ENCODE peak calls at places on chromosomes 4 and X, in six cellular contexts. Y is AG10803, J is heart right ventricle, H is coronary artery, D is foreskin fibroblast, O is glutamatergic neuron. Q is an unnamed sample.

GRCh38 chr4:30837131-30837539 is 117.0 kb downstream of the PCDH7 start:
- DNase-seq in Y (no peak), J (no peak), H (no peak), D (no peak), O (no peak), Q (no peak)

GRCh38 chr4:128394778-128395177 is 107.2 kb upstream of the PGRMC2 start:
- DNase-seq in Y (peak), J (no peak), H (no peak), D (no peak), O (no peak), Q (no peak)

GRCh38 chr4:174870311-174870710 is 41.3 kb upstream of the GLRA3 start:
- DNase-seq in Y (no peak), J (no peak), H (no peak), D (no peak), O (no peak), Q (no peak)

GRCh38 chr4:4364486-4365208 is 22.3 kb upstream of the NSG1 start:
- DNase-seq in Y (no peak), J (no peak), H (no peak), D (no peak), O (no peak), Q (no peak)

GRCh38 chr4:23889814-23890269 is at the start of gene PPARGC1A:
- DNase-seq in Y (no peak), J (peak), H (peak), D (no peak), O (no peak), Q (no peak)

GRCh38 chr4:8364848-8365350 is 75.6 kb downstream of the ACOX3 start:
- DNase-seq in Y (no peak), J (no peak), H (no peak), D (no peak), O (peak), Q (no peak)

GRCh38 chr4:102400898-102401297 is 55.6 kb upstream of the SLC39A8 start:
- DNase-seq in Y (no peak), J (no peak), H (no peak), D (no peak), O (no peak), Q (no peak)

GRCh38 chr4:133389029-133389428 is 239.9 kb downstream of the PCDH10 start:
- DNase-seq in Y (no peak), J (no peak), H (no peak), D (no peak), O (no peak), Q (no peak)

GRCh38 chr4:118400362-118400761 is 47.6 kb upstream of the PRSS12 start:
- DNase-seq in Y (no peak), J (no peak), H (no peak), D (no peak), O (peak), Q (no peak)

GRCh38 chr4:69718376-69719293 is 41.8 kb downstream of the SULT1B1 start:
- DNase-seq in Y (no peak), J (no peak), H (no peak), D (no peak), O (no peak), Q (no peak)

GRCh38 chrX:13398073-13398823 is 78.4 kb upstream of the ATXN3L start:
- DNase-seq in Y (peak), J (peak), H (peak), D (peak), O (no peak), Q (no peak)

GRCh38 chr4:8334786-8335460 is 65.4 kb downstream of the HTRA3 start:
- DNase-seq in Y (no peak), J (no peak), H (peak), D (no peak), O (no peak), Q (no peak)

GRCh38 chr4:99651370-99651769 is 6.3 kb downstream of the C4orf54 start:
- DNase-seq in Y (no peak), J (no peak), H (no peak), D (no peak), O (no peak), Q (no peak)

GRCh38 chr4:183348136-183348535 is 25.9 kb upstream of the CLDN24 start:
- DNase-seq in Y (no peak), J (no peak), H (peak), D (no peak), O (no peak), Q (no peak)

GRCh38 chrX:110847334-110847733 is 51.7 kb upstream of the CHRDL1 start:
- DNase-seq in Y (peak), J (peak), H (no peak), D (peak), O (no peak), Q (peak)

GRCh38 chr4:48698029-48698901 is 81.8 kb downstream of the FRYL start:
- DNase-seq in Y (peak), J (peak), H (no peak), D (peak), O (no peak), Q (no peak)

DNA sequence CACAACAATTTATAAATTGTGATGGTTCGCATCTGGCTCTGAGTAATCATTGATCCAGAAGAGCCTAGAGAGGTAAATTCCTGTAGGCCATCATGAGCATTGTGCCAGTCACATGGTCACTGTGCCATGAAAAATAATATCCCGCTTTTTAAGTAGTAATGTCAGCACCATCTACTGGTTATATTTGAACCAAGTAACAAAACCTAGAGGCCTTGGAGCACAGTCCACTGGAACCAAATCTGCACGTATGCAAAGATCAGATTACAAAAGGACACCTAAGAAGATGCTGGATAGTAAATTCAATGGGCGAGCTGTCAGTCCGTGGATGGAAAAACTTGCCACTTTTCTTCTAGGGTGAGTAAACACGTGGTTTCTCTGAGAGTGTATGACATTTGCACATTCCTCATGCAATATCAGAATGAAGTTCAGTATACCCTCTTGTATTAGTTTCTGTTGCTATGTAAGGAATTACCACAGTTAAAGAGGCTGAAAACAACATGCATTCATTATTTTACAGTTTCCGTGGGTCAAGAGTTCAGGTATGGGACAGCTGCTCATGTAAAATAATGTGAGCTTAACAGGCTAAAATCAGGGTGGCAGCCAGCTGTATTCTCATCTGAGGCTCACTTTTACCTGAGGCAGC is 26.9 kb downstream of the FAM114A1 start:
- DNase-seq in Y (peak), J (no peak), H (no peak), D (no peak), O (no peak), Q (no peak)
- TF ChIP-seq CTCF in Y (no peak), J (no peak), H (no peak), D (no peak), O (no peak), Q (no peak)

DNA sequence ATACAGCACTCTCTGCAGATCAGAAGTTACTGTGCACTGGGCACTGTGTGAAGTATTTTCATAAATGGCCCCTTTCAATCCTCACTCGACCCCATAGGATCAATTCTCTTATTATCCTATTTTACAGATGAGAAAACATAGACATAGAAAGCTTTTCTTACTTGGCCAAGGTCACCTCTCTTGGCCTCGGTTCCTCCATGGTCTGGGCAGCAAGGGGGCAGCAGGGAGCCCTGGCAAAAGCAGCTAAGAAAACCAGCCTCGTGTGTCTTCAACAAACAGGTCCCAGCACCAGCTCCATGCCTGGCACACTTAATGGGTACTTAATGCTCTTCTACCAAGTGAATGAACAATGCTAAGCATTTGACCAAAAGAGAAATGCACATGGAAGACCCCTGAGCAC is 34.4 kb downstream of the BST1 start:
- DNase-seq in Y (no peak), J (no peak), H (no peak), D (no peak), O (no peak), Q (no peak)
- TF ChIP-seq CTCF in Y (no peak), J (no peak), H (no peak), D (no peak), O (no peak), Q (peak)

GRCh38 chr4:16914208-16914607 is 15.8 kb upstream of the LDB2 start:
- DNase-seq in Y (peak), J (no peak), H (no peak), D (peak), O (no peak), Q (no peak)
- TF ChIP-seq CTCF in Y (peak), J (peak), H (no peak), D (peak), O (no peak), Q (no peak)

DNA sequence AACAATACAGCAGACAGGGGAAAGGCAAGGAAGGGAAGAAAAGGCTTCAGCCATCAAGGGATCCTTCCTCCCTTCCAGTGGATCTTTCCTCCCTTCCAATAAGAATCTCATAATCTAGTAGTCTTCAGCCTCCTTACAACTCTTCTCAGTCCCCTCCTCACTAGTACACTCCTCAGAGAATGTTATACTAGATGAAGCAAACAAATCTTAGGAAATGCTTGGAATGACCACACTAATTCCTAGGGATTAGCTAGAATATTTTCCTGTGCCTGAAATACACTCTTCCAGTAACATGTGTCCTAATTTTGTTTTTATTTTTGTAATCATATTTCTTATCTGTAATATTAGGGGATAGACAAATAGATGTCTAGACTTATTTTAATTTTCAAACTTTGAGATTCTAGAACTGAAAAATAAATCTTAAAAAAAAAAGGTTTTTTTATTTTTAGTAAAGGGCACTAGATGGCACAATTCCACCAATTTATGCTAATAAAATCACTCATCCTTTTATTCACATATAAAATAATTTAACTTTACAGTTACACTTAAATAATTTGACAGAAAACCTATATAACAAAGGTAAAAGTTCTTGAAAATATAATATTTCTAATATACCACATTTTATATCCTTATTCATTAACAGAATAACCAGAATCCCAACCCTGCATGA is 7.0 kb upstream of the STPG2 start:
- DNase-seq in Y (peak), J (no peak), H (no peak), D (no peak), O (no peak), Q (no peak)
- TF ChIP-seq CTCF in Y (peak), J (peak), H (no peak), D (no peak), O (peak), Q (no peak)

GRCh38 chrX:74523870-74524735 is 90.3 kb downstream of the RLIM start:
- DNase-seq in Y (no peak), J (no peak), H (no peak), D (no peak), O (no peak), Q (no peak)

GRCh38 chrX:74520896-74521295 is 93.5 kb downstream of the RLIM start:
- DNase-seq in Y (no peak), J (no peak), H (no peak), D (no peak), O (no peak), Q (no peak)

GRCh38 chrX:74523224-74523623 is 91.2 kb downstream of the RLIM start:
- DNase-seq in Y (no peak), J (no peak), H (no peak), D (no peak), O (no peak), Q (no peak)

GRCh38 chrX:74520291-74520690 is 94.1 kb downstream of the RLIM start:
- DNase-seq in Y (no peak), J (no peak), H (no peak), D (no peak), O (no peak), Q (no peak)

DNA sequence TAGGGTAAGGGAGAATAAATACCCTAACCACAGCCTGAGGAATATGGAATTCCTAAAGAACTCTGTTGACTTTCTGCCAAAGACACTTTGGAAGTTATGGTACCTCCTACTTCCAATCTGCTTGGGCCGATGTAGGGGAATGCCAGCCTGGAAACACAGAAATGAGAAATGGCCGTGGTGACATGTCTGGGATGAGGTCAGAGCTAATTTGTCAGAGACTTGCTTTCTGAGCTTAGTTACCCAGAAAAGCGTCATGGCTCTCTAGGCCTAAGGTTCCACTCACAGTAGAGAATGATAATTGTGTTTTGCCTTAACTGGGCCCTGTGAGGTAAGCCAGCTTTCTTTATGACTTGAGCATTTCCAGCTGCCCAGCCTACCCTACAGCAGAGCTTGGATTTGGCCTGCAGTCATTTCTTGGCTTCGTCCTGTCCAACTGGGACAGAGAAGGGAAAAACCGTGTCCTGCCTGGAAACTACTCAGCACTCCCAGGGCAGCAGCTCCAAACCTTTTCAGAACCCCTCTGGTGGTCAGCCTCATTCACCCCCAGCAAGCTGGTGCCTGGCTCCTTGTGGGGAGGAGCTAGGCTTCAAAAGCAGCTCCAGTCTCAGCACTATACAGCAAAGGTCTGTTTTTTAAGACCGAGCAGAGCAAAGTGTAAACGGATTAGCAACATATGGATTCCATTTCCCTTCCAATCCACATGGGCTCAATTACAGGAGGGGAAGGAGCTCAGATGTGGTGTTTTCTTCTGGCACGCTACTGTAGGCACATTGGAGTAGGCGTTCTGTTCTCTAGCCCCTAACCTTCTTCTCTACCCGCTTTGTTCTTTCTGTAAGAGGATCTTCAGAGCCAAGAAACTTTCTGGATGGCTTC is 92.2 kb downstream of the RLIM start:
- DNase-seq in Y (peak), J (peak), H (no peak), D (peak), O (no peak), Q (no peak)
- TF ChIP-seq CTCF in Y (no peak), J (no peak), H (no peak), D (no peak), O (no peak), Q (no peak)

GRCh38 chrX:88424071-88424470 is 323.0 kb upstream of the CPXCR1 start:
- DNase-seq in Y (no peak), J (no peak), H (no peak), D (no peak), O (no peak), Q (no peak)

GRCh38 chrX:88424541-88424940 is 322.5 kb upstream of the CPXCR1 start:
- DNase-seq in Y (no peak), J (no peak), H (no peak), D (no peak), O (no peak), Q (no peak)

GRCh38 chrX:88425739-88426138 is 321.3 kb upstream of the CPXCR1 start:
- DNase-seq in Y (no peak), J (no peak), H (no peak), D (no peak), O (no peak), Q (no peak)
- TF ChIP-seq CTCF in Y (no peak), J (no peak), H (no peak), D (no peak), O (no peak), Q (no peak)

Q was measured in GM13977.